ENCODE peak calls at places on chromosomes 16 and 17, in four cellular contexts. J, X, Y and T are unnamed samples. For H3K9me3 and H3K4me1, the result is how much of the 10 kb centered on the place peaks cover.

GRCh38 chr16:66116163-66116792 is 250.2 kb upstream of the CDH5 start:
- DNase-seq in Y (no peak), J (peak), X (no peak), T (no peak)

GRCh38 chr17:64056269-64057005 is 36.0 kb upstream of the ICAM2 start:
- DNase-seq in Y (no peak), X (no peak), J (peak), T (peak)

GRCh38 chr17:82243648-82244412 is 15.0 kb downstream of the SLC16A3 start:
- DNase-seq in Y (no peak), X (no peak), J (peak), T (no peak)

GRCh38 chr17:42720996-42721583 is 23.8 kb downstream of the EZH1 start:
- DNase-seq in J (peak), X (no peak), Y (peak), T (peak)

GRCh38 chr16:21300309-21301167 is 22.4 kb upstream of the CRYM start:
- DNase-seq in Y (peak), J (peak), X (peak), T (peak)

GRCh38 chr16:85995591-85996461 is 96.9 kb downstream of the IRF8 start:
- DNase-seq in J (no peak), X (no peak), Y (no peak), T (no peak)

GRCh38 chr16:8798535-8799157 is 1.0 kb downstream of the PMM2 start:
- DNase-seq in Y (no peak), X (no peak), J (peak), T (no peak)

GRCh38 chr17:74042241-74042640 is 161.2 kb upstream of the RPL38 start:
- DNase-seq in X (no peak), Y (no peak), J (no peak), T (no peak)

GRCh38 chr16:88121886-88122580 is 170.8 kb downstream of the BANP start:
- DNase-seq in Y (no peak), X (no peak), J (no peak), T (no peak)

GRCh38 chr17:7280519-7281073 is 922 bp upstream of the SLC2A4 start:
- DNase-seq in Y (peak), X (peak), J (peak), T (peak)

GRCh38 chr16:15682105-15682570 is 32.1 kb downstream of the NDE1 start:
- DNase-seq in J (peak), Y (peak), X (no peak), T (peak)

GRCh38 chr16:5502944-5503343 is 405.3 kb upstream of the EEF2KMT start:
- DNase-seq in J (no peak), Y (no peak), X (no peak), T (no peak)

GRCh38 chr16:5504028-5504758 is 406.6 kb upstream of the EEF2KMT start:
- DNase-seq in J (no peak), Y (no peak), X (no peak), T (no peak)

GRCh38 chr16:5505093-5505887 is 407.7 kb upstream of the EEF2KMT start:
- DNase-seq in X (no peak), J (no peak), Y (no peak), T (no peak)

GRCh38 chr16:5500526-5500925 is 402.9 kb upstream of the EEF2KMT start:
- DNase-seq in Y (no peak), X (no peak), J (no peak), T (no peak)

GRCh38 chr16:5502467-5502869 is 404.9 kb upstream of the EEF2KMT start:
- DNase-seq in J (no peak), Y (peak), X (no peak), T (peak)
- H3K9me3 ChIP-seq in J (under half), Y (under half), X (under half), T (under half)

GRCh38 chr16:89411335-89411850 is 79.0 kb downstream of the ANKRD11 start:
- DNase-seq in J (no peak), Y (no peak), X (no peak), T (no peak)
- H3K4me1 ChIP-seq in J (under half), Y (half or more), X (half or more), T (half or more)

GRCh38 chr17:12549499-12549901 is 116.2 kb upstream of the MYOCD start:
- DNase-seq in Y (no peak), X (no peak), J (no peak), T (no peak)

GRCh38 chr17:12548558-12548957 is 117.1 kb upstream of the MYOCD start:
- DNase-seq in Y (no peak), J (no peak), X (no peak), T (no peak)

GRCh38 chr17:12553625-12554024 is 112.1 kb upstream of the MYOCD start:
- DNase-seq in Y (no peak), X (no peak), J (no peak), T (no peak)

DNA sequence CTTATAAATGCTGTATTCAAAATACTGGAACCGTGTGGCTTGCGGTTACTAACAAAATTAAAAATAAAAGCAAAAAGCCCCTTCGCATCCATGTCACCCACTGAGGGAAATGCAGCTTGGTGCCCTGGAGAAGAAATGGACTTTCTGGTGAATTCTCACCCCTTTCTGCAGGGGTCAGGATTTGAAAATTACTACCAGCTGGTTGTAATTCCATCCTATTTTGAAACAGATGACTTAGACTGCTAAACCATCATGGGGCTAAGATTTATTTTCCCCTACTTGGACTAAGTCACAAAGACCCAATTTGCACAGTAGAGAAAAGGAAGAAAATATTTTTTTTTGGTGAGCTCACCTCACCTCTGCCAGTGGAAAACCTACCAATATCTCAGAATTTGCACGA is 111.4 kb upstream of the MYOCD start:
- DNase-seq in X (no peak), J (no peak), Y (no peak), T (no peak)
- TF ChIP-seq CTCF in X (no peak), J (no peak), Y (no peak), T (no peak)

DNA sequence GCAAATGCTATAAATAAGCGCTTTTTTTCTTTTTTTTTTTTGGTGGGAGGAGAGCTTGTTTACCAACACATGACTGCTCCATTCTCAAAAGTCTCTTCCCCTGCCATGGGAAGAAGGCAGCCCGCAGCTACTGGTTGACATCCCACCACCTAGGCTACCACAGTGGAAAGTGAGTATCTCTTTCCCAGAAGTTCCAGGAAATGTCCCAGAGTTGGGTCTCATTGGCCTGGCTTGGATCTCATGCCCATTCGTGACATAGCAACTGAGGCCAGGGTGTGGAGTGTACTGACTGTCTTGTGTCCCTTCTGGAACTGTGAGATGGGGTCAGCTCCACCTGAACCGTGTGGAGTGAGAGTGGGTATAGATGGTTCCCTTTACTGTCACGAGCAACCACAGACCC is 29.5 kb upstream of the BRD7 start:
- DNase-seq in J (no peak), X (no peak), Y (no peak), T (no peak)
- H3K9me3 ChIP-seq in J (under half), X (under half), Y (under half), T (under half)

DNA sequence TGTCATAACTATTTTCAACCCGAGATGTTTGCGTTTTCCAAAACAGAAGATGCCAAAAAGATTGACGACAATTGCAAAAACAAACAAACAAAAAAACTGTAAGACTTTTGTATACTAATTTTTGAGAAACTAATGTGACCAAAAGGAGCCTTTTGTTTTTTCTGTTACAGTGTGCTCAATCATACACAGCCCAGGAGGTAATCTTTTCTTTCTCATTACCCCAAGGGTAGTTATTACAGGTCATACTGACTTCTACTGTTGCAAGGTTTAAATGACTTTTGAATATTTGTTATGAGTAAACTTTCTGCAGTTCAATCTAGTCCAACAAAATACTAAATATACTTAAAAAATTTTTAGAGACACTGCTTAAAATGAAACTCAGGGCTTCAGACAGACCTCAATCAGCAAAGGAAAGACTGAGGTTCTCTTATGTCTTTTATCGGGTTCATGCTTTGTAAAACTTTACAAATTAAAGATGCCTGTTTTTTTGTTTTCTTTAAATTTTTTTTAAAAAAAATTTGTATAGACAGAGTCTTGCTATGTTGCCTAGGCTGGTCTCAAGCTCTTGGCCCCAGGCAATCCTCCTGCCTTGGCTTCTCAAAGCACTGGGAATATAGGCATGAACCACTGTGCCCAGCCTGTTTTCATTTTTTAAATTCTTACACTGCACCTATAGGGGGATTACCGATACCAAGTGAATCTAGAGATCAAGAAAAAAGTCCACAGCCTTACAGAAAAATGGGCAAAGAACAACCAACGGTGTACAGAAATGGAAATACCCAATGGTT is 47.6 kb downstream of the SPOP start:
- DNase-seq in X (no peak), Y (no peak), J (no peak), T (no peak)
- H3K4me1 ChIP-seq in X (under half), Y (under half), J (under half), T (under half)

DNA sequence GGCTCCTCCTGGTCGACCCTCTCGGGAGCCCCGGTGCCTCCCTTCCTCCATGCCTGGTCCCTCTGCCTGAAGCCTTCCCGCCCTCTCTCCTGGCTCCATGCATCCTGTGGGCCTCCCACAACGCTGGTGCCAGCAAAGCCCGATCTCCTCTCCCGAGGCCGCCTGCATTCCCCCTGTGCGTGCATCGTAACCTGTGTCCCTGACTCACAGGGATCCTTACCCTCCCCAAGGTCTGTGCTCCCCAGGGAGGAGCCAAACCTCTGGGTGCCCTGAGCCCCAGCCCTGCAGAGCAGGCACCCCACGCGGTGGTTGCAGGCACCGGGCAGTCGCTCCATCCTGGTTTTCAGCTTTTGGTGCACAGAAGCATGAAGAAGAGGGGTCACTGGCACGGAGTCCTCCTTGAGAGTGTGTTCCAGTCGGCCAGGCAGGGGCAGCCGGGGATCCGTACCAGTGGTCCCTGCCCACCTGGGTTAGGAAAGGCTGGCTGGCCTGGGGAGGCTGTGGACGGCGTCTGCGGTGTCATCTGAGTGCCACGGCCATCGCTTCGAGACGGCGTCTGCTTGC is 1.8 kb upstream of the ENPP7 start:
- DNase-seq in J (no peak), Y (no peak), X (no peak), T (no peak)
- TF ChIP-seq CTCF in J (no peak), Y (no peak), X (no peak), T (no peak)

DNA sequence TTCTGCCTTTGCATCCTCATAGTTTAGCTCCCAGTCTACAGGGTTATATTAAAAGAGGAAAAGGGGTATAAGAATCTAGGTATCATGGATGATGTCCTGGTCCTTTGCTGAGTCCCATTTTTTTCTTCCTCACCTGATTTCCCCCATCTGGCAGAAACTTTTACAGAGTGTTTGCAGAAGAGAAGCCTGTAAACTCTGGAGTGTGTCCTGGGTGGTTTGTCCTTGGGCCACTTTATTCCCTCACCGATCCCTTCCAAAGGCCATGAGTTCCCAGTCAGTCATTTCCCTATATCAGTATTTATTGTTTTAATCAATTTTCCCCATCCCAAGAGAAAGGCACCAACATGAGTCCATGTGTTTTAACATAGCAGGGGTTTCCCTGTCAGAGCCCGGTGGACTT is 638.2 kb downstream of the WWOX start:
- DNase-seq in J (no peak), X (no peak), Y (no peak), T (no peak)
- H3K9me3 ChIP-seq in J (under half), X (under half), Y (under half), T (under half)